ENCODE peak calls at places on chromosome 4, in five cellular contexts. One of them, this sample, is unnamed.

GRCh38 chr4:112210777-112211176 is 20.8 kb upstream of the AP1AR start:
- DNase-seq in CD8-positive, alpha-beta memory T cell: no peak
- DNase-seq in thoracic aorta: no peak
- DNase-seq in uterus: no peak
- DNase-seq in cardiac muscle cell: no peak
- DNase-seq in this sample: no peak

GRCh38 chr4:137116144-137116543 is 416.1 kb downstream of the PCDH18 start:
- DNase-seq in CD8-positive, alpha-beta memory T cell: no peak
- DNase-seq in thoracic aorta: no peak
- DNase-seq in uterus: no peak
- DNase-seq in cardiac muscle cell: no peak
- DNase-seq in this sample: no peak

GRCh38 chr4:117481742-117482141 is 396.4 kb upstream of the TRAM1L1 start:
- DNase-seq in CD8-positive, alpha-beta memory T cell: no peak
- DNase-seq in thoracic aorta: no peak
- DNase-seq in uterus: no peak
- DNase-seq in cardiac muscle cell: no peak
- DNase-seq in this sample: no peak

GRCh38 chr4:152032722-152033131 is 271.9 kb upstream of the GATB start:
- DNase-seq in CD8-positive, alpha-beta memory T cell: no peak
- DNase-seq in thoracic aorta: peak; percentile 34
- DNase-seq in uterus: no peak
- DNase-seq in cardiac muscle cell: no peak
- DNase-seq in this sample: no peak

GRCh38 chr4:121943941-121944340 is 7.9 kb downstream of the TRPC3 start:
- DNase-seq in CD8-positive, alpha-beta memory T cell: no peak
- DNase-seq in thoracic aorta: no peak
- DNase-seq in uterus: no peak
- DNase-seq in cardiac muscle cell: no peak
- DNase-seq in this sample: peak; percentile 23

GRCh38 chr4:168803727-168804126 is 206.3 kb downstream of the CBR4 start:
- DNase-seq in CD8-positive, alpha-beta memory T cell: no peak
- DNase-seq in thoracic aorta: no peak
- DNase-seq in uterus: no peak
- DNase-seq in cardiac muscle cell: no peak
- DNase-seq in this sample: no peak

GRCh38 chr4:78692815-78693156 is 83.4 kb upstream of the BMP2K start:
- DNase-seq in CD8-positive, alpha-beta memory T cell: no peak
- DNase-seq in thoracic aorta: no peak
- DNase-seq in uterus: no peak
- DNase-seq in cardiac muscle cell: no peak
- DNase-seq in this sample: no peak

GRCh38 chr4:87851332-87851731 is 18.6 kb downstream of the MEPE start:
- DNase-seq in CD8-positive, alpha-beta memory T cell: no peak
- DNase-seq in thoracic aorta: no peak
- DNase-seq in uterus: no peak
- DNase-seq in cardiac muscle cell: no peak
- DNase-seq in this sample: no peak

GRCh38 chr4:165355900-165356300 is 22.9 kb upstream of the CPE start:
- DNase-seq in CD8-positive, alpha-beta memory T cell: no peak
- DNase-seq in thoracic aorta: no peak
- DNase-seq in uterus: no peak
- DNase-seq in cardiac muscle cell: peak; percentile 71
- DNase-seq in this sample: peak; percentile 11

GRCh38 chr4:164136181-164136616 is 617.7 kb upstream of the SMIM31 start:
- DNase-seq in CD8-positive, alpha-beta memory T cell: no peak
- DNase-seq in thoracic aorta: no peak
- DNase-seq in uterus: no peak
- DNase-seq in cardiac muscle cell: no peak
- DNase-seq in this sample: peak; percentile 9

GRCh38 chr4:167100120-167100519 is 134.2 kb downstream of the SPOCK3 start:
- DNase-seq in CD8-positive, alpha-beta memory T cell: no peak
- DNase-seq in thoracic aorta: no peak
- DNase-seq in uterus: no peak
- DNase-seq in cardiac muscle cell: peak; percentile 35
- DNase-seq in this sample: peak; percentile 79

GRCh38 chr4:104942990-104943758 is 203.5 kb upstream of the TET2 start:
- DNase-seq in CD8-positive, alpha-beta memory T cell: no peak
- DNase-seq in thoracic aorta: no peak
- DNase-seq in uterus: no peak
- DNase-seq in cardiac muscle cell: no peak
- DNase-seq in this sample: no peak

GRCh38 chr4:140395668-140396067 is 22.2 kb downstream of the SCOC start:
- DNase-seq in CD8-positive, alpha-beta memory T cell: no peak
- DNase-seq in thoracic aorta: no peak
- DNase-seq in uterus: no peak
- DNase-seq in cardiac muscle cell: no peak
- DNase-seq in this sample: peak; percentile 6

GRCh38 chr4:106264331-106264728 is 51.7 kb downstream of the TBCK start:
- DNase-seq in CD8-positive, alpha-beta memory T cell: no peak
- DNase-seq in thoracic aorta: no peak
- DNase-seq in uterus: no peak
- DNase-seq in cardiac muscle cell: no peak
- DNase-seq in this sample: no peak

GRCh38 chr4:147581601-147582350 is 35.4 kb upstream of the TMEM184C start:
- DNase-seq in CD8-positive, alpha-beta memory T cell: no peak
- DNase-seq in thoracic aorta: no peak
- DNase-seq in uterus: no peak
- DNase-seq in cardiac muscle cell: no peak
- DNase-seq in this sample: no peak

GRCh38 chr4:89682808-89683207 is 154.2 kb downstream of the SNCA start:
- DNase-seq in CD8-positive, alpha-beta memory T cell: no peak
- DNase-seq in thoracic aorta: no peak
- DNase-seq in uterus: no peak
- DNase-seq in cardiac muscle cell: no peak
- DNase-seq in this sample: no peak
- H3K4me3 ChIP-seq in CD8-positive, alpha-beta memory T cell: no peak overlapping the region
- H3K4me3 ChIP-seq in thoracic aorta: no peak overlapping the region
- H3K4me3 ChIP-seq in uterus: no peak overlapping the region
- H3K4me3 ChIP-seq in cardiac muscle cell: no peak overlapping the region
- H3K4me3 ChIP-seq in this sample: no peak overlapping the region

GRCh38 chr4:184416913-184417734 is 57.2 kb downstream of the IRF2 start:
- DNase-seq in CD8-positive, alpha-beta memory T cell: peak; percentile 20
- DNase-seq in thoracic aorta: no peak
- DNase-seq in uterus: no peak
- DNase-seq in cardiac muscle cell: no peak
- DNase-seq in this sample: no peak

GRCh38 chr4:184415071-184415470 is 59.3 kb downstream of the IRF2 start:
- DNase-seq in CD8-positive, alpha-beta memory T cell: no peak
- DNase-seq in thoracic aorta: no peak
- DNase-seq in uterus: no peak
- DNase-seq in cardiac muscle cell: no peak
- DNase-seq in this sample: no peak

GRCh38 chr4:184410748-184411147 is 63.6 kb downstream of the IRF2 start:
- DNase-seq in CD8-positive, alpha-beta memory T cell: no peak
- DNase-seq in thoracic aorta: no peak
- DNase-seq in uterus: no peak
- DNase-seq in cardiac muscle cell: no peak
- DNase-seq in this sample: no peak

GRCh38 chr4:184409911-184410692 is 64.2 kb downstream of the IRF2 start:
- DNase-seq in CD8-positive, alpha-beta memory T cell: peak; percentile 36
- DNase-seq in thoracic aorta: no peak
- DNase-seq in uterus: no peak
- DNase-seq in cardiac muscle cell: no peak
- DNase-seq in this sample: no peak

GRCh38 chr4:184413227-184414064 is 60.9 kb downstream of the IRF2 start:
- DNase-seq in CD8-positive, alpha-beta memory T cell: no peak
- DNase-seq in thoracic aorta: no peak
- DNase-seq in uterus: no peak
- DNase-seq in cardiac muscle cell: no peak
- DNase-seq in this sample: no peak
- H3K4me1 ChIP-seq in CD8-positive, alpha-beta memory T cell: peaks cover 49% of the 10 kb centered on the region
- H3K4me1 ChIP-seq in thoracic aorta: peaks cover 13% of the 10 kb centered on the region
- H3K4me1 ChIP-seq in uterus: no peaks in the 10 kb centered on the region
- H3K4me1 ChIP-seq in cardiac muscle cell: no peaks in the 10 kb centered on the region
- H3K4me1 ChIP-seq in this sample: no peaks in the 10 kb centered on the region

GRCh38 chr4:76209876-76210275 is 3.7 kb downstream of the SCARB2 start:
- DNase-seq in CD8-positive, alpha-beta memory T cell: no peak
- DNase-seq in thoracic aorta: no peak
- DNase-seq in uterus: no peak
- DNase-seq in cardiac muscle cell: no peak
- DNase-seq in this sample: no peak
- H3K36me3 ChIP-seq in CD8-positive, alpha-beta memory T cell: no peaks in the 10 kb centered on the region
- H3K36me3 ChIP-seq in thoracic aorta: no peaks in the 10 kb centered on the region
- H3K36me3 ChIP-seq in uterus: no peaks in the 10 kb centered on the region
- H3K36me3 ChIP-seq in cardiac muscle cell: no peaks in the 10 kb centered on the region
- H3K36me3 ChIP-seq in this sample: no peaks in the 10 kb centered on the region

GRCh38 chr4:6890358-6890757 is 19.3 kb upstream of the TBC1D14 start:
- DNase-seq in CD8-positive, alpha-beta memory T cell: no peak
- DNase-seq in thoracic aorta: no peak
- DNase-seq in uterus: no peak
- DNase-seq in cardiac muscle cell: no peak
- DNase-seq in this sample: no peak

GRCh38 chr4:6889736-6890324 is 19.8 kb upstream of the TBC1D14 start:
- DNase-seq in CD8-positive, alpha-beta memory T cell: no peak
- DNase-seq in thoracic aorta: no peak
- DNase-seq in uterus: no peak
- DNase-seq in cardiac muscle cell: no peak
- DNase-seq in this sample: no peak

GRCh38 chr4:6892909-6893202 is 16.8 kb upstream of the TBC1D14 start:
- DNase-seq in CD8-positive, alpha-beta memory T cell: no peak
- DNase-seq in thoracic aorta: no peak
- DNase-seq in uterus: no peak
- DNase-seq in cardiac muscle cell: no peak
- DNase-seq in this sample: no peak

GRCh38 chr4:6892190-6892908 is 17.3 kb upstream of the TBC1D14 start:
- DNase-seq in CD8-positive, alpha-beta memory T cell: no peak
- DNase-seq in thoracic aorta: no peak
- DNase-seq in uterus: no peak
- DNase-seq in cardiac muscle cell: peak; percentile 60
- DNase-seq in this sample: peak; percentile 65

DNA sequence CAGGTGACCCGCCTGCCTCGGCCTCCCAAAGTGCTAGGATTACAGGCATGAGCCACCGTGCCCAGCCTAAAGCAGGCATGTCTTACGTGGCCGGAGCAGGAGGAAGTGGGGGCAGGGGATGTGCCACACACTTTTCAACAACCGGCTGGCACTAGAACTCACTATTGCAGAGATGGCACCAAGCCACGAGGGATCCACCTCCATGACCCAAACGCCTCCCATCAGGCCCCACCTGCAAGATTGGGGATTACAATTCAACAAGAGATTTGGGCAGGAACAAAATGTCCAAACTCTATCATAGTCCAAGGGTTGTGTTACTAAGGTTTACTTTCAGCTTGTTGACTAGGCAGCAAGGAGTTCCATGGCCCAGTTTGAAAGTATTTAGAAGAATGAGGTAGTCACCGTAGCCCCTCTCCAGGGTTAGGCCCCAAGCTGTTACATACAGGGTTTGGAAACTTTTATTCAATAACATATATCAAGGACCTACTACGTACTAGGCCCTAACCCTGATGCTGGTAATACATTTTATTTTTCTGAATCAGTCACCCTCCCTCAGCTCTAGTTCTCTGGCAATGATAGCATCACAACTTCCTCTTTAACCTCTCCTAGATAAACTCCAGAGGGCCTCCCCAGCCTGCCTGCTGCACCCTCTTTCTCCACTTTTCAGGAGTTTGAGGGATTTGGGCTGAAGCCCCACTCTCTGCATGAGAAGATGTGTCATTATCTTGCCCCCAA is 18.0 kb upstream of the TBC1D14 start:
- DNase-seq in CD8-positive, alpha-beta memory T cell: no peak
- DNase-seq in thoracic aorta: no peak
- DNase-seq in uterus: no peak
- DNase-seq in cardiac muscle cell: no peak
- DNase-seq in this sample: no peak
- H3K4me3 ChIP-seq in CD8-positive, alpha-beta memory T cell: peak overlapping the region; percentile 41
- H3K4me3 ChIP-seq in thoracic aorta: peak overlapping the region; percentile 5
- H3K4me3 ChIP-seq in uterus: no peak overlapping the region
- H3K4me3 ChIP-seq in cardiac muscle cell: no peak overlapping the region
- H3K4me3 ChIP-seq in this sample: peak overlapping the region; percentile 12

GRCh38 chr4:27006646-27007045 is 146.0 kb downstream of the STIM2 start:
- DNase-seq in CD8-positive, alpha-beta memory T cell: no peak
- DNase-seq in thoracic aorta: no peak
- DNase-seq in uterus: no peak
- DNase-seq in cardiac muscle cell: no peak
- DNase-seq in this sample: no peak

GRCh38 chr4:27007507-27007906 is 146.9 kb downstream of the STIM2 start:
- DNase-seq in CD8-positive, alpha-beta memory T cell: no peak
- DNase-seq in thoracic aorta: no peak
- DNase-seq in uterus: no peak
- DNase-seq in cardiac muscle cell: no peak
- DNase-seq in this sample: no peak

GRCh38 chr4:27006247-27006603 is 145.6 kb downstream of the STIM2 start:
- DNase-seq in CD8-positive, alpha-beta memory T cell: no peak
- DNase-seq in thoracic aorta: no peak
- DNase-seq in uterus: no peak
- DNase-seq in cardiac muscle cell: no peak
- DNase-seq in this sample: no peak

GRCh38 chr4:27003602-27004238 is 143.1 kb downstream of the STIM2 start:
- DNase-seq in CD8-positive, alpha-beta memory T cell: no peak
- DNase-seq in thoracic aorta: no peak
- DNase-seq in uterus: no peak
- DNase-seq in cardiac muscle cell: no peak
- DNase-seq in this sample: no peak

GRCh38 chr4:27005512-27006246 is 145.0 kb downstream of the STIM2 start:
- DNase-seq in CD8-positive, alpha-beta memory T cell: no peak
- DNase-seq in thoracic aorta: no peak
- DNase-seq in uterus: no peak
- DNase-seq in cardiac muscle cell: no peak
- DNase-seq in this sample: no peak
- H3K4me1 ChIP-seq in CD8-positive, alpha-beta memory T cell: peaks cover 15% of the 10 kb centered on the region
- H3K4me1 ChIP-seq in thoracic aorta: peaks cover 31% of the 10 kb centered on the region
- H3K4me1 ChIP-seq in uterus: no peaks in the 10 kb centered on the region
- H3K4me1 ChIP-seq in cardiac muscle cell: peaks cover 7% of the 10 kb centered on the region
- H3K4me1 ChIP-seq in this sample: no peaks in the 10 kb centered on the region

GRCh38 chr4:47531241-47531953 is 46.3 kb downstream of the ATP10D start:
- DNase-seq in CD8-positive, alpha-beta memory T cell: peak; percentile 21
- DNase-seq in thoracic aorta: no peak
- DNase-seq in uterus: no peak
- DNase-seq in cardiac muscle cell: no peak
- DNase-seq in this sample: peak; percentile 70

GRCh38 chr4:47525154-47525819 is 40.2 kb downstream of the ATP10D start:
- DNase-seq in CD8-positive, alpha-beta memory T cell: no peak
- DNase-seq in thoracic aorta: no peak
- DNase-seq in uterus: no peak
- DNase-seq in cardiac muscle cell: no peak
- DNase-seq in this sample: no peak

GRCh38 chr4:47530801-47531200 is 45.7 kb downstream of the ATP10D start:
- DNase-seq in CD8-positive, alpha-beta memory T cell: no peak
- DNase-seq in thoracic aorta: no peak
- DNase-seq in uterus: no peak
- DNase-seq in cardiac muscle cell: no peak
- DNase-seq in this sample: no peak

GRCh38 chr4:47528651-47529050 is 43.6 kb downstream of the ATP10D start:
- DNase-seq in CD8-positive, alpha-beta memory T cell: no peak
- DNase-seq in thoracic aorta: no peak
- DNase-seq in uterus: no peak
- DNase-seq in cardiac muscle cell: no peak
- DNase-seq in this sample: no peak

DNA sequence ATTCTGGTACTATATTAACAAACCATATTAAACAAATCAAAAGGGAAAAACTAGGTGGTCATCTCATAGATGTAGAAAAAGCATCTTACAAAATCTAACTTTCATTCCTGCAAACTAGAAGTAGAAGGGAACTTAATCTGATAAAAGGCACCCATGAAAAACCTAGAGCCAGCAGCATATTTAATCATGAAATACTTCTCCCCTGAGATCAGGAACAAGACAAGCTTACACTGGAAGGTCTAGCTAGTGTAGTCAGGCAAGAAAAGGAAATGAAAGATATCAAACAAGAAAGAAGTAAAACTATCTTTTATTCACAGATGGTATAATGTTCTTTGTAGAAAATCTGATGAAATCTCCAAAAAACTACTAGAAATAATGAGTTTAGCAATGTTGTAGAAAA is 41.2 kb downstream of the ATP10D start:
- DNase-seq in CD8-positive, alpha-beta memory T cell: no peak
- DNase-seq in thoracic aorta: no peak
- DNase-seq in uterus: no peak
- DNase-seq in cardiac muscle cell: no peak
- DNase-seq in this sample: no peak
- H3K36me3 ChIP-seq in CD8-positive, alpha-beta memory T cell: no peaks in the 10 kb centered on the region
- H3K36me3 ChIP-seq in thoracic aorta: peaks cover 7% of the 10 kb centered on the region
- H3K36me3 ChIP-seq in uterus: no peaks in the 10 kb centered on the region
- H3K36me3 ChIP-seq in cardiac muscle cell: peaks cover 6% of the 10 kb centered on the region
- H3K36me3 ChIP-seq in this sample: no peaks in the 10 kb centered on the region

This sample was measured in SJCRH30.